ENCODE peak calls at places on chromosomes 2 and 18, in six cellular contexts. G, Q, X, D, I and M are unnamed samples.

GRCh38 chr2:112483047-112483473 is 1.1 kb downstream of the TTL start:
- DNase-seq in G (no peak), Q (no peak), X (no peak), D (peak; percentile 3), I (no peak), M (no peak)

GRCh38 chr2:99689135-99689742 is 199.4 kb upstream of the REV1 start:
- DNase-seq in G (no peak), Q (no peak), X (no peak), D (no peak), I (no peak), M (no peak)

GRCh38 chr2:217886720-217887309 is 116.0 kb downstream of the TNS1 start:
- DNase-seq in G (no peak), Q (peak; percentile 70), X (peak; percentile 80), D (peak; percentile 64), I (peak; percentile 47), M (peak; percentile 34)

GRCh38 chr2:28681216-28681981 is 70.2 kb upstream of the PPP1CB start:
- DNase-seq in G (no peak), Q (no peak), X (peak; percentile 86), D (no peak), I (peak; percentile 25), M (peak; percentile 47)

GRCh38 chr18:61901334-61901986 is 8.7 kb upstream of the RNF152 start:
- DNase-seq in G (peak; percentile 47), Q (no peak), X (peak; percentile 70), D (no peak), I (no peak), M (peak; percentile 7)

GRCh38 chr2:20698916-20699613 is 32.1 kb downstream of the GDF7 start:
- DNase-seq in G (no peak), Q (no peak), X (no peak), D (no peak), I (no peak), M (no peak)

GRCh38 chr2:39609917-39610316 is 55.8 kb upstream of the TMEM178A start:
- DNase-seq in G (no peak), Q (no peak), X (no peak), D (no peak), I (no peak), M (no peak)

GRCh38 chr2:15122915-15123314 is 438.2 kb downstream of the NBAS start:
- DNase-seq in G (no peak), Q (no peak), X (no peak), D (no peak), I (no peak), M (no peak)

GRCh38 chr2:96329416-96329815 is 4.3 kb downstream of the ITPRIPL1 start:
- DNase-seq in G (no peak), Q (no peak), X (no peak), D (peak; percentile 69), I (no peak), M (no peak)

GRCh38 chr2:191670787-191671186 is 7.1 kb upstream of the NABP1 start:
- DNase-seq in G (no peak), Q (no peak), X (no peak), D (no peak), I (no peak), M (no peak)

GRCh38 chr2:8119782-8120551 is 561.9 kb upstream of the ID2 start:
- DNase-seq in G (no peak), Q (no peak), X (no peak), D (no peak), I (no peak), M (no peak)

GRCh38 chr2:179393481-179393880 is 128.8 kb upstream of the SESTD1 start:
- DNase-seq in G (no peak), Q (no peak), X (no peak), D (no peak), I (no peak), M (no peak)

GRCh38 chr2:108492364-108492763 is 41.9 kb upstream of the LIMS1 start:
- DNase-seq in G (no peak), Q (peak; percentile 3), X (no peak), D (no peak), I (no peak), M (no peak)

GRCh38 chr2:173087793-173088493 is 12.3 kb downstream of the MAP3K20 start:
- DNase-seq in G (no peak), Q (no peak), X (no peak), D (no peak), I (no peak), M (no peak)

GRCh38 chr2:179946810-179947485 is 60.1 kb downstream of the CWC22 start:
- DNase-seq in G (no peak), Q (no peak), X (no peak), D (no peak), I (no peak), M (no peak)

GRCh38 chr2:11551569-11552259 is 17.9 kb downstream of the GREB1 start:
- DNase-seq in G (no peak), Q (no peak), X (no peak), D (no peak), I (no peak), M (no peak)

GRCh38 chr2:106358081-106358480 is 110.1 kb downstream of the RGPD3 start:
- DNase-seq in G (no peak), Q (no peak), X (no peak), D (no peak), I (no peak), M (peak; percentile 26)

GRCh38 chr18:8895341-8895740 is 190.0 kb downstream of the MTCL1 start:
- DNase-seq in G (no peak), Q (no peak), X (no peak), D (no peak), I (no peak), M (no peak)

GRCh38 chr2:192394605-192395004 is 199.9 kb upstream of the TMEFF2 start:
- DNase-seq in G (no peak), Q (no peak), X (no peak), D (no peak), I (no peak), M (no peak)

GRCh38 chr18:50638623-50639398 is 78.9 kb downstream of the MAPK4 start:
- DNase-seq in G (no peak), Q (no peak), X (no peak), D (no peak), I (no peak), M (no peak)

GRCh38 chr2:234963785-234964615 is 12.2 kb downstream of the SH3BP4 start:
- DNase-seq in G (no peak), Q (no peak), X (no peak), D (no peak), I (no peak), M (no peak)

GRCh38 chr2:65367517-65367916 is 64.9 kb downstream of the SPRED2 start:
- DNase-seq in G (no peak), Q (no peak), X (no peak), D (no peak), I (no peak), M (no peak)

GRCh38 chr2:239836021-239836765 is 188.9 kb downstream of the NDUFA10 start:
- DNase-seq in G (no peak), Q (no peak), X (no peak), D (no peak), I (no peak), M (no peak)

GRCh38 chr2:58608146-58608545 is 367.0 kb upstream of the FANCL start:
- DNase-seq in G (no peak), Q (no peak), X (no peak), D (no peak), I (no peak), M (no peak)

GRCh38 chr2:126700073-126700581 is 44.2 kb downstream of the GYPC start:
- DNase-seq in G (no peak), Q (no peak), X (no peak), D (no peak), I (no peak), M (no peak)

GRCh38 chr2:20992201-20992711 is 51.6 kb downstream of the APOB start:
- DNase-seq in G (no peak), Q (no peak), X (no peak), D (no peak), I (no peak), M (no peak)

GRCh38 chr2:231189171-231189530 is 9.3 kb upstream of the ARMC9 start:
- DNase-seq in G (no peak), Q (no peak), X (no peak), D (no peak), I (no peak), M (no peak)

GRCh38 chr2:223041527-223042109 is 10.4 kb upstream of the KCNE4 start:
- DNase-seq in G (peak; percentile 39), Q (no peak), X (no peak), D (peak; percentile 42), I (no peak), M (no peak)

GRCh38 chr18:67242001-67242400 is 274.5 kb downstream of the DSEL start:
- DNase-seq in G (no peak), Q (no peak), X (no peak), D (no peak), I (no peak), M (no peak)

GRCh38 chr2:32135409-32135808 is 30.3 kb upstream of the SLC30A6 start:
- DNase-seq in G (peak; percentile 52), Q (no peak), X (peak; percentile 39), D (no peak), I (no peak), M (no peak)

GRCh38 chr18:34809697-34810096 is 99.6 kb downstream of the DTNA start:
- DNase-seq in G (no peak), Q (no peak), X (no peak), D (no peak), I (no peak), M (no peak)

GRCh38 chr2:186349508-186349907 is 136.6 kb upstream of the ZC3H15 start:
- DNase-seq in G (peak; percentile 84), Q (no peak), X (no peak), D (no peak), I (no peak), M (no peak)

GRCh38 chr2:65064728-65065552 is 8.7 kb downstream of the CEP68 start:
- DNase-seq in G (no peak), Q (peak; percentile 65), X (peak; percentile 75), D (peak; percentile 80), I (peak; percentile 63), M (peak; percentile 70)

GRCh38 chr18:67043276-67043675 is 439.4 kb upstream of the CDH19 start:
- DNase-seq in G (no peak), Q (no peak), X (no peak), D (no peak), I (no peak), M (no peak)

GRCh38 chr2:185894223-185894622 is 155.6 kb downstream of the FSIP2 start:
- DNase-seq in G (no peak), Q (no peak), X (no peak), D (no peak), I (no peak), M (no peak)

GRCh38 chr18:457120-457519 is 43.4 kb downstream of the COLEC12 start:
- DNase-seq in G (peak; percentile 25), Q (no peak), X (no peak), D (no peak), I (no peak), M (no peak)

GRCh38 chr2:213089438-213089837 is 62.0 kb downstream of the IKZF2 start:
- DNase-seq in G (no peak), Q (no peak), X (no peak), D (no peak), I (no peak), M (no peak)

GRCh38 chr2:8252997-8253694 is 428.7 kb upstream of the ID2 start:
- DNase-seq in G (no peak), Q (no peak), X (peak; percentile 44), D (peak; percentile 89), I (no peak), M (no peak)

GRCh38 chr2:2567776-2568175 is 236.7 kb upstream of the MYT1L start:
- DNase-seq in G (no peak), Q (no peak), X (no peak), D (no peak), I (no peak), M (no peak)